ENCODE peak calls at places on chromosome 22, in five cellular contexts. A is posterior vena cava; W is activated T-cell treated with anti-CD3 and anti-CD28 coated beads, Interleukin-2, amount 50 U/mL, for 1 hour; C is A549; Q is T-cell. F is an unnamed sample.

GRCh38 chr22:35510951-35511350 is 29.7 kb upstream of the RASD2 start:
- DNase-seq in A (peak; percentile 3), W (no peak), C (no peak), Q (no peak), F (no peak)

GRCh38 chr22:24060375-24060788 is 49.3 kb downstream of the CABIN1 start:
- DNase-seq in A (no peak), W (no peak), C (no peak), Q (no peak), F (peak; percentile 83)

GRCh38 chr22:38531251-38531956 is 25.3 kb upstream of the DDX17 start:
- DNase-seq in A (no peak), W (no peak), C (no peak), Q (no peak), F (no peak)

GRCh38 chr22:26170112-26170492 is 840 bp downstream of the SEZ6L start:
- DNase-seq in A (no peak), W (no peak), C (no peak), Q (no peak), F (no peak)

GRCh38 chr22:50600541-50600940 is at the start of gene MAPK8IP2:
- DNase-seq in A (peak; percentile 76), W (peak; percentile 19), C (no peak), Q (no peak), F (no peak)

GRCh38 chr22:42869888-42870480 is 12.9 kb upstream of the ARFGAP3 start:
- DNase-seq in A (no peak), W (no peak), C (no peak), Q (no peak), F (no peak)

GRCh38 chr22:44683237-44683636 is 18.8 kb upstream of the PRR5 start:
- DNase-seq in A (no peak), W (no peak), C (no peak), Q (no peak), F (no peak)

GRCh38 chr22:21108379-21109115 is 62.8 kb downstream of the LRRC74B start:
- DNase-seq in A (no peak), W (no peak), C (no peak), Q (no peak), F (no peak)

GRCh38 chr22:37316875-37317371 is 34.6 kb downstream of the CYTH4 start:
- DNase-seq in A (peak; percentile 89), W (peak; percentile 72), C (peak; percentile 84), Q (peak; percentile 50), F (peak; percentile 74)

GRCh38 chr22:45505991-45506743 is 3.5 kb downstream of the FBLN1 start:
- DNase-seq in A (no peak), W (no peak), C (no peak), Q (no peak), F (no peak)

GRCh38 chr22:35809816-35810215 is 92.1 kb downstream of the APOL5 start:
- DNase-seq in A (no peak), W (no peak), C (no peak), Q (no peak), F (no peak)